ENCODE peak calls at places on chromosomes 16 and 17, in eight cellular contexts. Q is heart left ventricle, F is transverse colon, B is stomach, D is body of pancreas, E is lower leg skin, Z is tibial nerve, L is A549. S is an unnamed sample.

GRCh38 chr17:41939044-41939695 is 8.8 kb downstream of the ODAD4 start:
- DNase-seq in D (no peak), B (no peak), F (no peak), E (no peak), L (no peak), Z (no peak), Q (no peak), S (no peak)

GRCh38 chr17:56125830-56126819 is 27.1 kb upstream of the ANKFN1 start:
- DNase-seq in Z (peak), F (no peak), Q (no peak), L (no peak), E (peak), D (peak), B (no peak), S (no peak)

GRCh38 chr17:50768348-50768761 is 1.0 kb upstream of the ANKRD40CL start:
- DNase-seq in E (peak), Q (no peak), Z (no peak), L (peak), B (peak), F (peak), D (peak), S (no peak)

GRCh38 chr17:59038734-59039133 is 67.9 kb downstream of the TRIM37 start:
- DNase-seq in Q (no peak), B (no peak), E (no peak), D (peak), F (no peak), L (no peak), Z (no peak), S (no peak)

GRCh38 chr17:75487351-75488070 is 27.8 kb downstream of the CASKIN2 start:
- DNase-seq in Z (no peak), F (peak), L (no peak), D (no peak), B (no peak), Q (peak), E (no peak), S (no peak)

GRCh38 chr17:19747829-19748806 is at the start of gene ALDH3A1:
- DNase-seq in E (no peak), D (peak), Z (no peak), F (peak), B (peak), Q (no peak), L (peak), S (no peak)

GRCh38 chr16:56812884-56813283 is 52.1 kb upstream of the SLC12A3 start:
- DNase-seq in B (no peak), L (peak), Q (no peak), D (no peak), F (no peak), Z (no peak), E (no peak), S (no peak)

GRCh38 chr17:66716236-66717026 is 118.5 kb upstream of the CACNG5 start:
- DNase-seq in D (no peak), F (no peak), Z (no peak), E (no peak), Q (no peak), B (no peak), L (no peak), S (no peak)

GRCh38 chr17:48351916-48352332 is 78.1 kb downstream of the SKAP1 start:
- DNase-seq in Q (no peak), Z (no peak), L (peak), F (no peak), E (no peak), B (no peak), D (no peak), S (no peak)

GRCh38 chr17:1724351-1724868 is at the start of gene WDR81:
- DNase-seq in Q (peak), B (peak), L (peak), D (peak), F (peak), E (peak), Z (peak), S (peak)

GRCh38 chr16:15461376-15461775 is 27.0 kb downstream of the BMERB1 start:
- DNase-seq in Q (no peak), D (no peak), B (no peak), L (no peak), E (no peak), F (no peak), Z (no peak), S (no peak)

GRCh38 chr17:15943971-15944719 is 785 bp upstream of the ADORA2B start:
- DNase-seq in Z (no peak), D (no peak), B (no peak), F (no peak), E (no peak), L (no peak), Q (peak), S (no peak)

GRCh38 chr17:47810200-47810821 is 11.3 kb downstream of the OSBPL7 start:
- DNase-seq in D (peak), L (peak), F (peak), E (no peak), Q (no peak), Z (no peak), B (peak), S (peak)

GRCh38 chr17:31224366-31224765 is 72.7 kb downstream of the OMG start:
- DNase-seq in Z (no peak), Q (no peak), F (no peak), D (no peak), E (no peak), L (no peak), B (no peak), S (no peak)

GRCh38 chr17:73551756-73552155 is 92.5 kb downstream of the SDK2 start:
- DNase-seq in B (no peak), Q (no peak), L (no peak), D (no peak), E (no peak), Z (no peak), F (no peak), S (no peak)

GRCh38 chr17:77189148-77189547 is 48.4 kb downstream of the SEC14L1 start:
- DNase-seq in D (no peak), E (no peak), L (no peak), F (no peak), Z (no peak), B (no peak), Q (no peak), S (no peak)

GRCh38 chr17:12722282-12722681 is 56.6 kb downstream of the MYOCD start:
- DNase-seq in D (no peak), E (no peak), L (no peak), F (no peak), Z (no peak), Q (no peak), B (no peak), S (no peak)

GRCh38 chr16:27849621-27850020 is 213.9 kb downstream of the GSG1L start:
- DNase-seq in D (no peak), E (no peak), Q (no peak), F (no peak), Z (no peak), B (no peak), L (no peak), S (no peak)

GRCh38 chr16:11949527-11949926 is 7.7 kb upstream of the NPIPB2 start:
- DNase-seq in Q (no peak), F (peak), B (no peak), Z (peak), E (peak), L (peak), D (peak), S (peak)

GRCh38 chr17:40362696-40363479 is 1.6 kb downstream of the GJD3 start:
- DNase-seq in E (no peak), Z (no peak), D (peak), Q (peak), L (peak), B (peak), F (peak), S (no peak)

GRCh38 chr17:58318065-58318481 is 10.5 kb downstream of the TSPOAP1 start:
- DNase-seq in E (no peak), Q (no peak), L (no peak), D (no peak), Z (no peak), B (no peak), F (no peak), S (no peak)

GRCh38 chr17:19415311-19415710 is 4.3 kb downstream of the RNF112 start:
- DNase-seq in D (no peak), E (no peak), F (no peak), Q (no peak), B (no peak), Z (no peak), L (no peak), S (no peak)

GRCh38 chr16:89563639-89564392 is 3.3 kb downstream of the RPL13 start:
- DNase-seq in Q (no peak), F (no peak), D (no peak), Z (no peak), E (no peak), B (no peak), L (no peak), S (no peak)

GRCh38 chr17:28725166-28725659 is 820 bp downstream of the TLCD1 start:
- DNase-seq in E (no peak), B (no peak), F (no peak), Q (no peak), L (peak), Z (no peak), D (no peak), S (no peak)

GRCh38 chr17:28726912-28727726 is 1.1 kb upstream of the TLCD1 start:
- DNase-seq in Q (peak), F (peak), L (peak), Z (peak), E (peak), D (peak), B (peak), S (peak)

GRCh38 chr17:28724500-28725165 is 1.4 kb downstream of the TLCD1 start:
- DNase-seq in E (no peak), D (no peak), F (no peak), Q (no peak), B (no peak), Z (no peak), L (no peak), S (no peak)

GRCh38 chr17:28726396-28726911 is 421 bp upstream of the TLCD1 start:
- DNase-seq in Z (no peak), B (peak), D (peak), Q (peak), E (peak), L (peak), F (peak), S (peak)

DNA sequence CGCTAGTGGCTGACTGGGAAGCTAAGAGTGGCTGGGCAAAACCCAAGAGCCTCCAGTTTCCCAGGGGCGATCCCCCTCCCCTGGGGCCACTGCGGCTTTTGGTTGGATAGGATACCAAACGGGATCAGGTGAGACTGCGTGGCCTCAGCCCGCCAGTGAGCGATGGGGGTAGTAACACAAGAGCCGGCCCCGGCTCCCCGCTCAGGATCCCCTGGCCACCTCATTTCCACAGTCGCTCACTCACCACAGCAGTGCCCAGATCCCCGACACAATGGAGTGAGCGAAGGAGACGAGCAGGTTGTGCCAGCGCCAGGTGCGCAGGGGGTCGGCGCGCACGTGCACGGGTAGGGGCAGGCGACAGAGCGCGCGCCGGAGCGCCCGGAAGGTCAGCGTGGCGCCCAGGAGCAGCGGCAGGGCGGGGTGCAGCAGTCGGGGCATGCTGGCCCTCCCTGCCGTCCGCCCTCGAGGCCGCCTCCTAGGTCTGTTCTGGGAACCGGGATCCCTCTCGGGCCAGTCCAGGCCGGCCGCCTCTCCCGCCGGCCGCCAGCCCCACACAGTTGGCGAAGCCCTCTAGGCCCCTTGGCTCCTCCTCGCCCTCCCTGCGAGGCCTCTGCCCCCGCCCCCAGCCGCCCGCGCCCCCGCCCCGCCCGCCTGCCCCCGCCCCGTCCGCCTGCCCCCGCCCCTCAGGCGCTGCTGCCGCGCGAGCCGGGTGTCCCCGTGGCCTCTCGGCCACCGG is at the start of gene TLCD1:
- DNase-seq in D (peak), E (peak), Z (no peak), Q (peak), B (peak), L (peak), F (peak), S (peak)
- TF ChIP-seq POLR2A in D (no peak), E (no peak), Z (no peak), Q (no peak), B (no peak), L (peak), F (peak), S (peak)

DNA sequence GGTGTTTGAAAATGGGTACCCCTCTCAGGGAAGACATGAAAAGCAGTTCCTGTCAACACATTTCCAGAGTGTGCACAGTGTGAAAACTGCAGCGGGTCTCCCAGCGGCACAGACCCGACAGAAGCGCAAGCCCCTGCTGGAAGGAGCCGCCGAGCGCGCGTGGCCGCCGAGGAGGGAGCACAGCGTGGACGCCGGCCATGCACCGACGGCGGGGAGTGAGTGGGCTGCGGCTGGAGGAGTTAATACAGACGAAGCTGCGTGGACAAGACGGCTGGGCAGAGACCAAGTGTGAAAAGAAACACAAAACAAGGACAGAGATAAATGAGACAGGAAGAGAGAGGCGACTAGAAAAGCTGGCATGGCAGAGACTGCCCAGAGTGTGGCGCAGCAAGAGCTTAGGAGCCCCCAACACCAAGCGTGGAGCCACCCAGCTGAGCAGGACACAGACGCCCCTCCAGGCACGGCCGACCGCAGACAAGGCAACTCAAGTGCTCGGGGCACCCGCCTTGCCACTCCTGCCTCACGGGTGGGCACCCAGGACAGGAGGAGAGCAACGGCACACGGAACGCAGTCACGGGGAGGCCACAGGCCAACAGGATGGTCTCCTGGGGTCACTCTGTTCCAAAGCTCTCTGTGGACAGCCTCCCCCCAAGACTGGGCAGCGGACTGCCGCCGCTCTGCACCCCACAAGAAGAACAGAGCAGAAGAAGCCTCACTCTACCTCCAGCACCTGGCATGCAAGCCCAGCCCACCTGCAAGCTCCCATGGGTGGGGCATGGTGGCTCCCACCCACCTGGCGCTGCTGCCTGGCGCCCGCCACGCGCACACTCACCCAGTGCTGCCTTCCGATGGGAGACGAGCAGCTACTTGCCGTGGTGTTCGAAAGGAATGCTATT is 16.6 kb downstream of the SLC16A3 start:
- DNase-seq in Q (no peak), B (no peak), Z (no peak), L (no peak), F (no peak), D (no peak), E (no peak), S (no peak)
- TF ChIP-seq POLR2A in Q (no peak), B (no peak), Z (no peak), L (no peak), F (no peak), D (no peak), E (no peak), S (no peak)

GRCh38 chr17:43006639-43007551 is at the start of gene IFI35:
- DNase-seq in B (peak), Z (peak), L (peak), F (peak), D (peak), Q (peak), E (peak), S (no peak)
- TF ChIP-seq POLR2A in B (no peak), Z (peak), L (peak), F (peak), D (peak), Q (peak), E (no peak), S (peak)

GRCh38 chr17:35063514-35064223 is at the start of gene RFFL:
- DNase-seq in F (peak), E (peak), L (peak), Z (peak), Q (peak), D (peak), B (peak), S (peak)
- TF ChIP-seq POLR2A in F (peak), E (no peak), L (peak), Z (no peak), Q (peak), D (peak), B (no peak), S (no peak)

DNA sequence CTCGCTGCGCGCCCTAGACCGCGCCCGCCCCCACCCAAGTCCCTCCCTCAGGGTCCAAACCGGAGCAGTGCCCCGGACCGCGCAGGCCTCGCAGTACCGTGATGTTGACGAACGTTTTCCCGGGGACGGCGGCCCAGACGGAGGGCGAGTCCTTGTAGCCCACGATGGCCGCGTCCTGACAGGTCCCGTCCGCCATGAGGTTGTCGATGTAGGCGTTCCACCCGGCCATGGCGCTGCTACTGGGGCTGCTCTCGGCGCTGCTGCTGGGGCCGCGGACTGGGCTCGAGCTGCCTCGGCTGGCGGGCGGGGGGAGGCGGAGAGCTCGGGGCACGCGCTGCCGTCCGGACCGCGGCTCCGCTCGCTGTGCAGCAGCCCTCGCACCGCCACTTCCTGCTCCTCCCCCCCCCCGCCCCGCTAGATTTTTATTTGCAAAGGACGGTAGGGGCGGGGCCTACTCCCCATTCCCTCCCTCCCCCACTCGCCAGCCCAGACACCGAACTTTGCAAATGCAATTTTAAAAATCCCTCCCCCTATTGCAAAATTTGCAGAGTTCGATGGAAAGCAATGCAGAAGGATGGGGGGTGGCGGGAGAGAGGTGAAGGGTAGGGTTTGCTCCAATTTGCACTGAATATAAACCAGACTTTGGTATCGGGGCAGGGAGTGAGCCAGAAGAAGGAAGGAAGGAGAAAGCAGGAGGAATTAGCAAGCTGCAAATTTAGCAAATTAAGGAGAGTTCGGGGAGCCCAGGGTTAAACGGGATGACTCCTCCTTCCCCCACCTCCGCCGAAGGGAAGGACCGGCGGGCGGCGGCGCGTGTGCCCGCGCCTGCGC is at the start of gene PFN1:
- DNase-seq in D (peak), Q (peak), Z (peak), E (peak), B (peak), L (peak), F (peak), S (peak)
- TF ChIP-seq POLR2A in D (peak), Q (peak), Z (peak), E (no peak), B (no peak), L (peak), F (peak), S (peak)

DNA sequence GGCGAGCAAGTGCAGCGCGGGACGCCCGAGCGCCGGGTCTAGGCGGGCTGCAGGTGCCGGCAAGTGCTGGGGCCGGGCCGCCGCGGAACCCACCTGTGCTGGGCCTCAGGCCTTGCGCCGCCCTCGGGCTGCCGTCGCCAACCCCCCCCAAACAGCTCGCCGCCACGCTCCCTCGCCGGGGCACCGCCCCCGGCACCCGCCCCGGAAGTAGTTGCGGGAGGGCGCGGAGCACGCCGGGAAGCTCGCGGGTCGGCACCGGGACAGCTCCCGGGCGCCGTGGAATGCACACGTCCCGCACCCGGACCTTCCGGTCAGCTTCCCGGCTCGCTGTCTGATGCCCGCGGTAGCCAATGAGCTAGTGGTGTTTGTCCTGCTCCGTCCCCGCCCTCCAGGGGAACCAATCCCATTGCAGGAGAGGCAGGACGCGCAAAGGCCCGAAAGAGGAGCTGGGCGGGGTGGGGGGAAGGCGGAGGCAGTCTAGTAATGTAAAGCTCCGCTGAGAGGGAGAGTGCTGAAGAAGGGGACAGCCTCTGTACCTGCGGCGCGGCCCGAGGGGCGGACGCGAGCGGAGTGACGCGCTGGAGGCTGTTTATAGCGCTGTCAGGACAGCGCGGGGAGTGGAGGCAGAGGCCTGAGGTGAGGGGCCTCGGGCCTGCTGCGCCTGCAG is at the start of the genes ANKS3 and DNAAF8:
- DNase-seq in L (peak), Z (peak), F (peak), Q (peak), D (peak), E (peak), B (peak), S (peak)
- TF ChIP-seq POLR2A in L (peak), Z (peak), F (no peak), Q (peak), D (no peak), E (no peak), B (no peak), S (peak)

GRCh38 chr16:81964808-81965207 is 46.5 kb downstream of the SDR42E1 start:
- DNase-seq in Q (no peak), F (no peak), B (no peak), D (no peak), E (no peak), L (no peak), Z (no peak), S (no peak)
- TF ChIP-seq POLR2A in Q (no peak), F (no peak), B (no peak), D (no peak), E (no peak), L (no peak), Z (no peak), S (no peak)